ENCODE peak calls at places on chromosome 3, in seven cellular contexts. S is cardiac septum; Y is left kidney; R is left ventricle myocardium inferior; Z is A673; U is stimulated activated CD8-positive, alpha-beta memory T cell treated with anti-CD3 and anti-CD28 coated beads, Interleukin-4, amount 100 ng/mL, for 48 hours; C is nucleus accumbens. L is an unnamed sample.

GRCh38 chr3:51337666-51338065 is 47.4 kb upstream of the MANF start:
- DNase-seq in S (no peak), Y (no peak), R (no peak), Z (no peak), U (no peak), C (no peak), L (no peak)

GRCh38 chr3:78660958-78661357 is 1106.8 kb downstream of the ROBO1 start:
- DNase-seq in S (no peak), Y (no peak), R (no peak), Z (peak; percentile 42), U (no peak), C (no peak), L (no peak)

GRCh38 chr3:14411988-14412387 is 9.6 kb downstream of the SLC6A6 start:
- DNase-seq in S (no peak), Y (no peak), R (no peak), Z (no peak), U (no peak), C (no peak), L (no peak)

GRCh38 chr3:13825317-13825590 is 54.6 kb downstream of the WNT7A start:
- DNase-seq in S (no peak), Y (no peak), R (no peak), Z (no peak), U (no peak), C (no peak), L (no peak)

GRCh38 chr3:77348244-77348855 is 308.5 kb downstream of the ROBO2 start:
- DNase-seq in S (no peak), Y (peak; percentile 49), R (no peak), Z (peak; percentile 50), U (no peak), C (no peak), L (peak; percentile 63)

GRCh38 chr3:81468385-81468784 is 293.1 kb downstream of the GBE1 start:
- DNase-seq in S (no peak), Y (no peak), R (no peak), Z (no peak), U (no peak), C (no peak), L (no peak)

GRCh38 chr3:128277378-128278049 is 124.2 kb downstream of the EEFSEC start:
- DNase-seq in S (no peak), Y (no peak), R (no peak), Z (no peak), U (no peak), C (no peak), L (no peak)

GRCh38 chr3:139934557-139935070 is 371 bp upstream of the CLSTN2 start:
- DNase-seq in S (peak; percentile 78), Y (peak; percentile 90), R (peak; percentile 69), Z (peak; percentile 58), U (no peak), C (peak; percentile 73), L (peak; percentile 63)

GRCh38 chr3:112303811-112304325 is 9.9 kb upstream of the SLC9C1 start:
- DNase-seq in S (no peak), Y (peak; percentile 89), R (no peak), Z (peak; percentile 39), U (no peak), C (peak; percentile 17), L (no peak)

GRCh38 chr3:115602194-115602593 is 21.1 kb upstream of the GAP43 start:
- DNase-seq in S (no peak), Y (no peak), R (no peak), Z (no peak), U (no peak), C (no peak), L (no peak)

GRCh38 chr3:185292238-185292637 is 38.4 kb upstream of the EHHADH start:
- DNase-seq in S (no peak), Y (no peak), R (no peak), Z (no peak), U (no peak), C (no peak), L (no peak)

GRCh38 chr3:57350271-57350670 is 57.8 kb upstream of the ASB14 start:
- DNase-seq in S (no peak), Y (no peak), R (no peak), Z (no peak), U (no peak), C (no peak), L (no peak)

GRCh38 chr3:159191454-159191853 is 389.6 kb downstream of the MFSD1 start:
- DNase-seq in S (no peak), Y (peak; percentile 4), R (no peak), Z (no peak), U (no peak), C (no peak), L (no peak)

GRCh38 chr3:10962481-10963036 is 30.0 kb upstream of the SLC6A1 start:
- DNase-seq in S (no peak), Y (no peak), R (no peak), Z (no peak), U (no peak), C (no peak), L (no peak)

GRCh38 chr3:153404157-153404556 is 242.1 kb downstream of the RAP2B start:
- DNase-seq in S (no peak), Y (no peak), R (no peak), Z (no peak), U (no peak), C (no peak), L (no peak)